ENCODE peak calls at places on chromosomes 2 and 18, in five cellular contexts. O is Calu3; R is LHCN-M2; B is mesothelial cell of epicardium; M is activated CD8-positive, alpha-beta memory T cell treated with anti-CD3 and anti-CD28 coated beads, Interleukin-2, amount 50 U/mL, for 48 hours. S is an unnamed sample.

GRCh38 chr2:237691908-237692600 is 64.7 kb downstream of the LRRFIP1 start:
- DNase-seq in O (peak), R (peak), B (peak), M (peak), S (peak)

GRCh38 chr2:161166538-161167409 is 6.5 kb downstream of the TANK start:
- DNase-seq in O (no peak), R (no peak), B (no peak), M (peak), S (peak)

GRCh38 chr2:188601927-188602326 is 310.3 kb downstream of the GULP1 start:
- DNase-seq in O (no peak), R (no peak), B (no peak), M (no peak), S (no peak)

GRCh38 chr2:138059967-138060635 is 95.8 kb downstream of the HNMT start:
- DNase-seq in O (peak), R (peak), B (no peak), M (no peak), S (peak)

GRCh38 chr18:79949571-79950439 is 1.6 kb downstream of the SLC66A2 start:
- DNase-seq in O (no peak), R (no peak), B (no peak), M (peak), S (peak)

GRCh38 chr2:152432206-152432653 is 97.3 kb downstream of the FMNL2 start:
- DNase-seq in O (no peak), R (peak), B (no peak), M (no peak), S (peak)

GRCh38 chr2:23824777-23825212 is 102.1 kb downstream of the ATAD2B start:
- DNase-seq in O (peak), R (peak), B (no peak), M (no peak), S (peak)

GRCh38 chr2:215032153-215032552 is 106.3 kb downstream of the ABCA12 start:
- DNase-seq in O (no peak), R (no peak), B (no peak), M (no peak), S (no peak)

GRCh38 chr2:206556357-206556949 is 85.8 kb upstream of the FAM237A start:
- DNase-seq in O (no peak), R (peak), B (no peak), M (no peak), S (peak)

GRCh38 chr2:65198737-65199136 is 28.9 kb upstream of the ACTR2 start:
- DNase-seq in O (no peak), R (peak), B (no peak), M (no peak), S (no peak)

GRCh38 chr2:237101118-237101979 is 15.7 kb downstream of the COPS8 start:
- DNase-seq in O (no peak), R (no peak), B (no peak), M (no peak), S (no peak)

GRCh38 chr2:233210843-233211600 is 40.5 kb upstream of the ATG16L1 start:
- DNase-seq in O (peak), R (peak), B (peak), M (no peak), S (peak)

GRCh38 chr2:74249406-74250122 is 51.1 kb downstream of the MTHFD2 start:
- DNase-seq in O (no peak), R (peak), B (no peak), M (no peak), S (no peak)

GRCh38 chr2:183068561-183068960 is 10.0 kb upstream of the DUSP19 start:
- DNase-seq in O (no peak), R (peak), B (no peak), M (no peak), S (no peak)

GRCh38 chr2:133561045-133561852 is 7.0 kb downstream of the NCKAP5 start:
- DNase-seq in O (peak), R (peak), B (no peak), M (no peak), S (peak)

GRCh38 chr2:175698076-175698475 is 304.0 kb downstream of the LNPK start:
- DNase-seq in O (no peak), R (peak), B (no peak), M (no peak), S (peak)

GRCh38 chr2:18961991-18962421 is 372.6 kb upstream of the NT5C1B start:
- DNase-seq in O (no peak), R (no peak), B (no peak), M (no peak), S (no peak)

GRCh38 chr2:104254017-104254416 is 599.9 kb upstream of the POU3F3 start:
- DNase-seq in O (no peak), R (no peak), B (no peak), M (no peak), S (no peak)

GRCh38 chr2:191333911-191334357 is 88.7 kb downstream of the MYO1B start:
- DNase-seq in O (no peak), R (peak), B (no peak), M (no peak), S (no peak)

GRCh38 chr2:10832228-10832936 is 19.8 kb upstream of the PDIA6 start:
- DNase-seq in O (peak), R (peak), B (peak), M (peak), S (peak)

GRCh38 chr2:75241696-75242095 is 42.4 kb upstream of the TACR1 start:
- DNase-seq in O (no peak), R (peak), B (no peak), M (no peak), S (peak)

GRCh38 chr2:241563981-241564595 is 5.5 kb downstream of the BOK start:
- DNase-seq in O (no peak), R (no peak), B (no peak), M (no peak), S (no peak)

GRCh38 chr18:79169958-79170555 is 100.9 kb downstream of the ATP9B start:
- DNase-seq in O (no peak), R (no peak), B (no peak), M (no peak), S (no peak)

GRCh38 chr2:222358876-222359275 is 60.1 kb upstream of the PAX3 start:
- DNase-seq in O (no peak), R (peak), B (no peak), M (no peak), S (no peak)

GRCh38 chr18:47343291-47343690 is 91.8 kb upstream of the SKOR2 start:
- DNase-seq in O (no peak), R (no peak), B (no peak), M (no peak), S (no peak)

GRCh38 chr18:24878289-24878688 is 417.9 kb downstream of the HRH4 start:
- DNase-seq in O (no peak), R (peak), B (no peak), M (no peak), S (peak)

GRCh38 chr2:98912221-98912851 is 23.7 kb downstream of the CRACDL start:
- DNase-seq in O (peak), R (peak), B (no peak), M (peak), S (peak)

GRCh38 chr2:118403658-118404451 is 315.6 kb downstream of the INSIG2 start:
- DNase-seq in O (no peak), R (no peak), B (no peak), M (no peak), S (no peak)

GRCh38 chr2:150357770-150358467 is 129.5 kb downstream of the RND3 start:
- DNase-seq in O (no peak), R (no peak), B (no peak), M (no peak), S (no peak)

GRCh38 chr2:85772841-85773491 is 19.2 kb downstream of the ATOH8 start:
- DNase-seq in O (no peak), R (no peak), B (no peak), M (no peak), S (no peak)

S was measured in kidney tubule cell.